ENCODE peak calls at places on chromosome 15, in nine cellular contexts. One of them, this sample, is unnamed.

GRCh38 chr15:78969687-78970349 is 25.0 kb upstream of the CTSH start:
- DNase-seq in Right ventricle myocardium inferior: no peak
- DNase-seq in AG08395: no peak
- DNase-seq in GM12865: no peak
- DNase-seq in NCI-H2029: no peak
- DNase-seq in stimulated activated CD8-positive, alpha-beta memory T cell treated with anti-CD3 and anti-CD28 coated beads, Interleukin-4, amount 100 ng/mL, for 4 hours: no peak
- DNase-seq in tibial artery: no peak
- DNase-seq in T-helper 2 cell: no peak
- DNase-seq in activated CD8-positive, alpha-beta memory T cell treated with anti-CD3 and anti-CD28 coated beads, Interleukin-2, amount 10 ng/mL, durations not matched to agents 7 days and 5 days: no peak
- DNase-seq in this sample: no peak

GRCh38 chr15:64146041-64146440 is 5.5 kb upstream of the SNX22 start:
- DNase-seq in Right ventricle myocardium inferior: peak
- DNase-seq in activated CD8-positive, alpha-beta memory T cell treated with anti-CD3 and anti-CD28 coated beads, Interleukin-2, amount 10 ng/mL, durations not matched to agents 7 days and 5 days: no peak
- DNase-seq in GM12865: no peak
- DNase-seq in T-helper 2 cell: no peak
- DNase-seq in tibial artery: no peak
- DNase-seq in stimulated activated CD8-positive, alpha-beta memory T cell treated with anti-CD3 and anti-CD28 coated beads, Interleukin-4, amount 100 ng/mL, for 4 hours: no peak
- DNase-seq in NCI-H2029: no peak
- DNase-seq in AG08395: no peak
- DNase-seq in this sample: peak

GRCh38 chr15:79433610-79434009 is 1.5 kb downstream of the MINAR1 start:
- DNase-seq in Right ventricle myocardium inferior: no peak
- DNase-seq in stimulated activated CD8-positive, alpha-beta memory T cell treated with anti-CD3 and anti-CD28 coated beads, Interleukin-4, amount 100 ng/mL, for 4 hours: no peak
- DNase-seq in AG08395: no peak
- DNase-seq in tibial artery: no peak
- DNase-seq in T-helper 2 cell: no peak
- DNase-seq in GM12865: no peak
- DNase-seq in activated CD8-positive, alpha-beta memory T cell treated with anti-CD3 and anti-CD28 coated beads, Interleukin-2, amount 10 ng/mL, durations not matched to agents 7 days and 5 days: no peak
- DNase-seq in NCI-H2029: no peak
- DNase-seq in this sample: no peak

GRCh38 chr15:40092416-40093223 is 16.1 kb downstream of the BMF start:
- DNase-seq in GM12865: no peak
- DNase-seq in AG08395: peak
- DNase-seq in T-helper 2 cell: no peak
- DNase-seq in NCI-H2029: peak
- DNase-seq in Right ventricle myocardium inferior: peak
- DNase-seq in stimulated activated CD8-positive, alpha-beta memory T cell treated with anti-CD3 and anti-CD28 coated beads, Interleukin-4, amount 100 ng/mL, for 4 hours: no peak
- DNase-seq in tibial artery: peak
- DNase-seq in activated CD8-positive, alpha-beta memory T cell treated with anti-CD3 and anti-CD28 coated beads, Interleukin-2, amount 10 ng/mL, durations not matched to agents 7 days and 5 days: no peak
- DNase-seq in this sample: peak

GRCh38 chr15:99708563-99708962 is 24.7 kb downstream of the LYSMD4 start:
- DNase-seq in GM12865: no peak
- DNase-seq in activated CD8-positive, alpha-beta memory T cell treated with anti-CD3 and anti-CD28 coated beads, Interleukin-2, amount 10 ng/mL, durations not matched to agents 7 days and 5 days: no peak
- DNase-seq in AG08395: peak
- DNase-seq in Right ventricle myocardium inferior: peak
- DNase-seq in T-helper 2 cell: no peak
- DNase-seq in tibial artery: peak
- DNase-seq in NCI-H2029: no peak
- DNase-seq in stimulated activated CD8-positive, alpha-beta memory T cell treated with anti-CD3 and anti-CD28 coated beads, Interleukin-4, amount 100 ng/mL, for 4 hours: no peak
- DNase-seq in this sample: peak

GRCh38 chr15:52179278-52180195 is 11.7 kb downstream of the GNB5 start:
- DNase-seq in stimulated activated CD8-positive, alpha-beta memory T cell treated with anti-CD3 and anti-CD28 coated beads, Interleukin-4, amount 100 ng/mL, for 4 hours: peak
- DNase-seq in NCI-H2029: peak
- DNase-seq in AG08395: peak
- DNase-seq in GM12865: peak
- DNase-seq in tibial artery: peak
- DNase-seq in activated CD8-positive, alpha-beta memory T cell treated with anti-CD3 and anti-CD28 coated beads, Interleukin-2, amount 10 ng/mL, durations not matched to agents 7 days and 5 days: peak
- DNase-seq in Right ventricle myocardium inferior: peak
- DNase-seq in T-helper 2 cell: peak
- DNase-seq in this sample: peak

GRCh38 chr15:72009207-72009606 is 108.7 kb downstream of the MYO9A start:
- DNase-seq in Right ventricle myocardium inferior: no peak
- DNase-seq in AG08395: no peak
- DNase-seq in activated CD8-positive, alpha-beta memory T cell treated with anti-CD3 and anti-CD28 coated beads, Interleukin-2, amount 10 ng/mL, durations not matched to agents 7 days and 5 days: no peak
- DNase-seq in tibial artery: no peak
- DNase-seq in stimulated activated CD8-positive, alpha-beta memory T cell treated with anti-CD3 and anti-CD28 coated beads, Interleukin-4, amount 100 ng/mL, for 4 hours: no peak
- DNase-seq in T-helper 2 cell: no peak
- DNase-seq in NCI-H2029: no peak
- DNase-seq in GM12865: no peak
- DNase-seq in this sample: no peak

GRCh38 chr15:85667491-85668424 is 127.0 kb downstream of the KLHL25 start:
- DNase-seq in AG08395: peak
- DNase-seq in T-helper 2 cell: no peak
- DNase-seq in Right ventricle myocardium inferior: no peak
- DNase-seq in GM12865: peak
- DNase-seq in activated CD8-positive, alpha-beta memory T cell treated with anti-CD3 and anti-CD28 coated beads, Interleukin-2, amount 10 ng/mL, durations not matched to agents 7 days and 5 days: peak
- DNase-seq in NCI-H2029: no peak
- DNase-seq in tibial artery: peak
- DNase-seq in stimulated activated CD8-positive, alpha-beta memory T cell treated with anti-CD3 and anti-CD28 coated beads, Interleukin-4, amount 100 ng/mL, for 4 hours: peak
- DNase-seq in this sample: no peak

GRCh38 chr15:95668201-95668600 is 662.3 kb upstream of the NR2F2 start:
- DNase-seq in tibial artery: no peak
- DNase-seq in GM12865: no peak
- DNase-seq in NCI-H2029: no peak
- DNase-seq in T-helper 2 cell: no peak
- DNase-seq in activated CD8-positive, alpha-beta memory T cell treated with anti-CD3 and anti-CD28 coated beads, Interleukin-2, amount 10 ng/mL, durations not matched to agents 7 days and 5 days: no peak
- DNase-seq in stimulated activated CD8-positive, alpha-beta memory T cell treated with anti-CD3 and anti-CD28 coated beads, Interleukin-4, amount 100 ng/mL, for 4 hours: no peak
- DNase-seq in Right ventricle myocardium inferior: peak
- DNase-seq in AG08395: no peak
- DNase-seq in this sample: no peak

GRCh38 chr15:39598958-39599845 is 18.3 kb downstream of the THBS1 start:
- DNase-seq in Right ventricle myocardium inferior: no peak
- DNase-seq in T-helper 2 cell: no peak
- DNase-seq in tibial artery: no peak
- DNase-seq in activated CD8-positive, alpha-beta memory T cell treated with anti-CD3 and anti-CD28 coated beads, Interleukin-2, amount 10 ng/mL, durations not matched to agents 7 days and 5 days: no peak
- DNase-seq in NCI-H2029: no peak
- DNase-seq in GM12865: no peak
- DNase-seq in AG08395: no peak
- DNase-seq in stimulated activated CD8-positive, alpha-beta memory T cell treated with anti-CD3 and anti-CD28 coated beads, Interleukin-4, amount 100 ng/mL, for 4 hours: no peak
- DNase-seq in this sample: no peak

GRCh38 chr15:49918106-49918505 is 200.9 kb downstream of the ATP8B4 start:
- DNase-seq in Right ventricle myocardium inferior: no peak
- DNase-seq in AG08395: no peak
- DNase-seq in stimulated activated CD8-positive, alpha-beta memory T cell treated with anti-CD3 and anti-CD28 coated beads, Interleukin-4, amount 100 ng/mL, for 4 hours: no peak
- DNase-seq in activated CD8-positive, alpha-beta memory T cell treated with anti-CD3 and anti-CD28 coated beads, Interleukin-2, amount 10 ng/mL, durations not matched to agents 7 days and 5 days: no peak
- DNase-seq in T-helper 2 cell: no peak
- DNase-seq in tibial artery: no peak
- DNase-seq in GM12865: no peak
- DNase-seq in NCI-H2029: peak
- DNase-seq in this sample: no peak

GRCh38 chr15:62957130-62957529 is 85.4 kb upstream of the TPM1 start:
- DNase-seq in activated CD8-positive, alpha-beta memory T cell treated with anti-CD3 and anti-CD28 coated beads, Interleukin-2, amount 10 ng/mL, durations not matched to agents 7 days and 5 days: no peak
- DNase-seq in Right ventricle myocardium inferior: no peak
- DNase-seq in GM12865: no peak
- DNase-seq in stimulated activated CD8-positive, alpha-beta memory T cell treated with anti-CD3 and anti-CD28 coated beads, Interleukin-4, amount 100 ng/mL, for 4 hours: no peak
- DNase-seq in T-helper 2 cell: no peak
- DNase-seq in NCI-H2029: no peak
- DNase-seq in tibial artery: no peak
- DNase-seq in AG08395: peak
- DNase-seq in this sample: no peak

GRCh38 chr15:52040167-52040900 is 21.3 kb downstream of the MAPK6 start:
- DNase-seq in Right ventricle myocardium inferior: no peak
- DNase-seq in stimulated activated CD8-positive, alpha-beta memory T cell treated with anti-CD3 and anti-CD28 coated beads, Interleukin-4, amount 100 ng/mL, for 4 hours: no peak
- DNase-seq in T-helper 2 cell: no peak
- DNase-seq in tibial artery: no peak
- DNase-seq in AG08395: peak
- DNase-seq in activated CD8-positive, alpha-beta memory T cell treated with anti-CD3 and anti-CD28 coated beads, Interleukin-2, amount 10 ng/mL, durations not matched to agents 7 days and 5 days: no peak
- DNase-seq in NCI-H2029: no peak
- DNase-seq in GM12865: no peak
- DNase-seq in this sample: no peak

GRCh38 chr15:72203507-72203837 is 5.9 kb upstream of the GRAMD2A start:
- DNase-seq in GM12865: no peak
- DNase-seq in activated CD8-positive, alpha-beta memory T cell treated with anti-CD3 and anti-CD28 coated beads, Interleukin-2, amount 10 ng/mL, durations not matched to agents 7 days and 5 days: no peak
- DNase-seq in AG08395: peak
- DNase-seq in tibial artery: peak
- DNase-seq in T-helper 2 cell: no peak
- DNase-seq in NCI-H2029: peak
- DNase-seq in stimulated activated CD8-positive, alpha-beta memory T cell treated with anti-CD3 and anti-CD28 coated beads, Interleukin-4, amount 100 ng/mL, for 4 hours: no peak
- DNase-seq in Right ventricle myocardium inferior: peak
- DNase-seq in this sample: peak

GRCh38 chr15:63238796-63239195 is 38.6 kb upstream of the APH1B start:
- DNase-seq in GM12865: peak
- DNase-seq in stimulated activated CD8-positive, alpha-beta memory T cell treated with anti-CD3 and anti-CD28 coated beads, Interleukin-4, amount 100 ng/mL, for 4 hours: no peak
- DNase-seq in AG08395: peak
- DNase-seq in Right ventricle myocardium inferior: no peak
- DNase-seq in activated CD8-positive, alpha-beta memory T cell treated with anti-CD3 and anti-CD28 coated beads, Interleukin-2, amount 10 ng/mL, durations not matched to agents 7 days and 5 days: peak
- DNase-seq in tibial artery: peak
- DNase-seq in T-helper 2 cell: no peak
- DNase-seq in NCI-H2029: no peak
- DNase-seq in this sample: no peak

GRCh38 chr15:75904241-75904631 is 558 bp downstream of the FBXO22 start:
- DNase-seq in NCI-H2029: no peak
- DNase-seq in Right ventricle myocardium inferior: no peak
- DNase-seq in tibial artery: no peak
- DNase-seq in GM12865: peak
- DNase-seq in T-helper 2 cell: no peak
- DNase-seq in activated CD8-positive, alpha-beta memory T cell treated with anti-CD3 and anti-CD28 coated beads, Interleukin-2, amount 10 ng/mL, durations not matched to agents 7 days and 5 days: peak
- DNase-seq in AG08395: peak
- DNase-seq in stimulated activated CD8-positive, alpha-beta memory T cell treated with anti-CD3 and anti-CD28 coated beads, Interleukin-4, amount 100 ng/mL, for 4 hours: no peak
- DNase-seq in this sample: peak

GRCh38 chr15:43792761-43793493 is 807 bp downstream of the SERF2 start:
- DNase-seq in T-helper 2 cell: no peak
- DNase-seq in GM12865: peak
- DNase-seq in AG08395: peak
- DNase-seq in NCI-H2029: no peak
- DNase-seq in Right ventricle myocardium inferior: no peak
- DNase-seq in tibial artery: no peak
- DNase-seq in activated CD8-positive, alpha-beta memory T cell treated with anti-CD3 and anti-CD28 coated beads, Interleukin-2, amount 10 ng/mL, durations not matched to agents 7 days and 5 days: peak
- DNase-seq in stimulated activated CD8-positive, alpha-beta memory T cell treated with anti-CD3 and anti-CD28 coated beads, Interleukin-4, amount 100 ng/mL, for 4 hours: no peak
- DNase-seq in this sample: peak

GRCh38 chr15:67833504-67834248 is 6.2 kb downstream of the RNU6-1 start:
- DNase-seq in activated CD8-positive, alpha-beta memory T cell treated with anti-CD3 and anti-CD28 coated beads, Interleukin-2, amount 10 ng/mL, durations not matched to agents 7 days and 5 days: peak
- DNase-seq in Right ventricle myocardium inferior: no peak
- DNase-seq in NCI-H2029: no peak
- DNase-seq in stimulated activated CD8-positive, alpha-beta memory T cell treated with anti-CD3 and anti-CD28 coated beads, Interleukin-4, amount 100 ng/mL, for 4 hours: no peak
- DNase-seq in tibial artery: no peak
- DNase-seq in AG08395: peak
- DNase-seq in GM12865: peak
- DNase-seq in T-helper 2 cell: no peak
- DNase-seq in this sample: peak

GRCh38 chr15:78663703-78664102 is 22.7 kb upstream of the CHRNB4 start:
- DNase-seq in T-helper 2 cell: no peak
- DNase-seq in AG08395: no peak
- DNase-seq in tibial artery: no peak
- DNase-seq in stimulated activated CD8-positive, alpha-beta memory T cell treated with anti-CD3 and anti-CD28 coated beads, Interleukin-4, amount 100 ng/mL, for 4 hours: no peak
- DNase-seq in activated CD8-positive, alpha-beta memory T cell treated with anti-CD3 and anti-CD28 coated beads, Interleukin-2, amount 10 ng/mL, durations not matched to agents 7 days and 5 days: no peak
- DNase-seq in GM12865: no peak
- DNase-seq in NCI-H2029: no peak
- DNase-seq in Right ventricle myocardium inferior: no peak
- DNase-seq in this sample: no peak

GRCh38 chr15:51947124-51947523 is 24.5 kb downstream of the LEO1 start:
- DNase-seq in AG08395: no peak
- DNase-seq in stimulated activated CD8-positive, alpha-beta memory T cell treated with anti-CD3 and anti-CD28 coated beads, Interleukin-4, amount 100 ng/mL, for 4 hours: no peak
- DNase-seq in activated CD8-positive, alpha-beta memory T cell treated with anti-CD3 and anti-CD28 coated beads, Interleukin-2, amount 10 ng/mL, durations not matched to agents 7 days and 5 days: no peak
- DNase-seq in T-helper 2 cell: no peak
- DNase-seq in NCI-H2029: no peak
- DNase-seq in tibial artery: no peak
- DNase-seq in Right ventricle myocardium inferior: no peak
- DNase-seq in GM12865: no peak
- DNase-seq in this sample: no peak

GRCh38 chr15:65530318-65531111 is at the start of gene HACD3:
- DNase-seq in stimulated activated CD8-positive, alpha-beta memory T cell treated with anti-CD3 and anti-CD28 coated beads, Interleukin-4, amount 100 ng/mL, for 4 hours: peak
- DNase-seq in NCI-H2029: peak
- DNase-seq in T-helper 2 cell: peak
- DNase-seq in AG08395: peak
- DNase-seq in tibial artery: peak
- DNase-seq in activated CD8-positive, alpha-beta memory T cell treated with anti-CD3 and anti-CD28 coated beads, Interleukin-2, amount 10 ng/mL, durations not matched to agents 7 days and 5 days: peak
- DNase-seq in Right ventricle myocardium inferior: peak
- DNase-seq in GM12865: peak
- DNase-seq in this sample: peak

GRCh38 chr15:29319823-29320222 is 50.2 kb upstream of the NSMCE3 start:
- DNase-seq in activated CD8-positive, alpha-beta memory T cell treated with anti-CD3 and anti-CD28 coated beads, Interleukin-2, amount 10 ng/mL, durations not matched to agents 7 days and 5 days: no peak
- DNase-seq in Right ventricle myocardium inferior: no peak
- DNase-seq in stimulated activated CD8-positive, alpha-beta memory T cell treated with anti-CD3 and anti-CD28 coated beads, Interleukin-4, amount 100 ng/mL, for 4 hours: no peak
- DNase-seq in AG08395: no peak
- DNase-seq in GM12865: no peak
- DNase-seq in NCI-H2029: no peak
- DNase-seq in T-helper 2 cell: no peak
- DNase-seq in tibial artery: no peak
- DNase-seq in this sample: no peak

GRCh38 chr15:65818927-65819562 is 27.0 kb upstream of the DENND4A start:
- DNase-seq in Right ventricle myocardium inferior: no peak
- DNase-seq in NCI-H2029: no peak
- DNase-seq in stimulated activated CD8-positive, alpha-beta memory T cell treated with anti-CD3 and anti-CD28 coated beads, Interleukin-4, amount 100 ng/mL, for 4 hours: no peak
- DNase-seq in GM12865: peak
- DNase-seq in activated CD8-positive, alpha-beta memory T cell treated with anti-CD3 and anti-CD28 coated beads, Interleukin-2, amount 10 ng/mL, durations not matched to agents 7 days and 5 days: no peak
- DNase-seq in AG08395: no peak
- DNase-seq in tibial artery: no peak
- DNase-seq in T-helper 2 cell: no peak
- DNase-seq in this sample: no peak

GRCh38 chr15:85771781-85772445 is 22.8 kb downstream of the KLHL25 start:
- DNase-seq in Right ventricle myocardium inferior: peak
- DNase-seq in GM12865: no peak
- DNase-seq in activated CD8-positive, alpha-beta memory T cell treated with anti-CD3 and anti-CD28 coated beads, Interleukin-2, amount 10 ng/mL, durations not matched to agents 7 days and 5 days: no peak
- DNase-seq in NCI-H2029: peak
- DNase-seq in AG08395: peak
- DNase-seq in tibial artery: peak
- DNase-seq in T-helper 2 cell: no peak
- DNase-seq in stimulated activated CD8-positive, alpha-beta memory T cell treated with anti-CD3 and anti-CD28 coated beads, Interleukin-4, amount 100 ng/mL, for 4 hours: no peak
- DNase-seq in this sample: peak

GRCh38 chr15:97235285-97235985 is 725.1 kb upstream of the ARRDC4 start:
- DNase-seq in NCI-H2029: peak
- DNase-seq in stimulated activated CD8-positive, alpha-beta memory T cell treated with anti-CD3 and anti-CD28 coated beads, Interleukin-4, amount 100 ng/mL, for 4 hours: no peak
- DNase-seq in GM12865: peak
- DNase-seq in AG08395: peak
- DNase-seq in Right ventricle myocardium inferior: peak
- DNase-seq in tibial artery: no peak
- DNase-seq in activated CD8-positive, alpha-beta memory T cell treated with anti-CD3 and anti-CD28 coated beads, Interleukin-2, amount 10 ng/mL, durations not matched to agents 7 days and 5 days: peak
- DNase-seq in T-helper 2 cell: no peak
- DNase-seq in this sample: no peak

GRCh38 chr15:71096676-71097075 is 18.6 kb upstream of the THSD4 start:
- DNase-seq in stimulated activated CD8-positive, alpha-beta memory T cell treated with anti-CD3 and anti-CD28 coated beads, Interleukin-4, amount 100 ng/mL, for 4 hours: no peak
- DNase-seq in activated CD8-positive, alpha-beta memory T cell treated with anti-CD3 and anti-CD28 coated beads, Interleukin-2, amount 10 ng/mL, durations not matched to agents 7 days and 5 days: no peak
- DNase-seq in T-helper 2 cell: no peak
- DNase-seq in GM12865: no peak
- DNase-seq in tibial artery: no peak
- DNase-seq in NCI-H2029: no peak
- DNase-seq in AG08395: no peak
- DNase-seq in Right ventricle myocardium inferior: no peak
- DNase-seq in this sample: no peak

GRCh38 chr15:53869044-53869805 is 109.0 kb upstream of the UNC13C start:
- DNase-seq in AG08395: no peak
- DNase-seq in Right ventricle myocardium inferior: no peak
- DNase-seq in stimulated activated CD8-positive, alpha-beta memory T cell treated with anti-CD3 and anti-CD28 coated beads, Interleukin-4, amount 100 ng/mL, for 4 hours: no peak
- DNase-seq in GM12865: peak
- DNase-seq in T-helper 2 cell: no peak
- DNase-seq in NCI-H2029: no peak
- DNase-seq in tibial artery: no peak
- DNase-seq in activated CD8-positive, alpha-beta memory T cell treated with anti-CD3 and anti-CD28 coated beads, Interleukin-2, amount 10 ng/mL, durations not matched to agents 7 days and 5 days: no peak
- DNase-seq in this sample: no peak

GRCh38 chr15:40746916-40747418 is 8.1 kb downstream of the RMDN3 start:
- DNase-seq in activated CD8-positive, alpha-beta memory T cell treated with anti-CD3 and anti-CD28 coated beads, Interleukin-2, amount 10 ng/mL, durations not matched to agents 7 days and 5 days: no peak
- DNase-seq in NCI-H2029: no peak
- DNase-seq in GM12865: no peak
- DNase-seq in T-helper 2 cell: no peak
- DNase-seq in Right ventricle myocardium inferior: no peak
- DNase-seq in stimulated activated CD8-positive, alpha-beta memory T cell treated with anti-CD3 and anti-CD28 coated beads, Interleukin-4, amount 100 ng/mL, for 4 hours: no peak
- DNase-seq in tibial artery: no peak
- DNase-seq in AG08395: peak
- DNase-seq in this sample: no peak

This sample was measured in left ventricle myocardium superior.